ENCODE peak calls at places on chromosomes 1 and 21, in seven cellular contexts. K is stomach, I is GM12891, D is HepG2, Y is Peyer's patch, G is heart left ventricle, B is breast epithelium. V is an unnamed sample.

GRCh38 chr1:25232866-25233784 is 823 bp upstream of the SYF2 start:
- DNase-seq in K (peak; percentile 68), I (peak; percentile 48), D (peak; percentile 91), Y (peak; percentile 93), G (peak; percentile 80), B (peak; percentile 61), V (peak; percentile 81)

GRCh38 chr21:36422279-36423098 is 37.3 kb downstream of the CHAF1B start:
- DNase-seq in K (peak; percentile 66), I (peak; percentile 72), D (peak; percentile 40), Y (peak; percentile 55), G (peak; percentile 39), B (peak; percentile 55), V (peak; percentile 19)

GRCh38 chr1:29501227-29501976 is 265.1 kb downstream of the PTPRU start:
- DNase-seq in K (no peak), I (no peak), D (no peak), Y (no peak), G (no peak), B (no peak), V (no peak)

GRCh38 chr1:41823453-41823852 is 95.3 kb downstream of the HIVEP3 start:
- DNase-seq in K (peak; percentile 44), I (no peak), D (no peak), Y (no peak), G (peak; percentile 33), B (no peak), V (peak; percentile 75)

GRCh38 chr1:234771642-234772344 is 161.8 kb upstream of the IRF2BP2 start:
- DNase-seq in K (peak; percentile 16), I (no peak), D (no peak), Y (no peak), G (no peak), B (no peak), V (no peak)

GRCh38 chr1:51728611-51729155 is 111.8 kb downstream of the OSBPL9 start:
- DNase-seq in K (no peak), I (no peak), D (no peak), Y (no peak), G (no peak), B (no peak), V (no peak)

GRCh38 chr21:27406297-27407009 is 439.6 kb upstream of the ADAMTS5 start:
- DNase-seq in K (no peak), I (no peak), D (no peak), Y (no peak), G (no peak), B (no peak), V (no peak)

GRCh38 chr21:45934071-45934470 is 47.5 kb upstream of the COL6A1 start:
- DNase-seq in K (no peak), I (no peak), D (no peak), Y (no peak), G (no peak), B (no peak), V (no peak)

GRCh38 chr1:20137604-20138003 is 1.5 kb upstream of the PLA2G2F start:
- DNase-seq in K (no peak), I (no peak), D (no peak), Y (no peak), G (no peak), B (no peak), V (no peak)

GRCh38 chr1:65165269-65166002 is 17.4 kb downstream of the AK4 start:
- DNase-seq in K (no peak), I (no peak), D (no peak), Y (no peak), G (no peak), B (no peak), V (no peak)

GRCh38 chr1:67682659-67683197 is 2.3 kb upstream of the GADD45A start:
- DNase-seq in K (no peak), I (no peak), D (peak; percentile 58), Y (no peak), G (no peak), B (no peak), V (no peak)

GRCh38 chr1:220092694-220093093 is 1.2 kb upstream of the IARS2 start:
- DNase-seq in K (no peak), I (no peak), D (no peak), Y (no peak), G (no peak), B (no peak), V (no peak)

GRCh38 chr1:220093361-220094015 is 444 bp upstream of the IARS2 start:
- DNase-seq in K (no peak), I (no peak), D (no peak), Y (no peak), G (no peak), B (no peak), V (no peak)

GRCh38 chr1:220084460-220084859 is 5.1 kb downstream of the BPNT1 start:
- DNase-seq in K (no peak), I (no peak), D (no peak), Y (no peak), G (no peak), B (no peak), V (no peak)

GRCh38 chr1:220094016-220094911 is at the start of gene IARS2:
- DNase-seq in K (peak; percentile 92), I (peak; percentile 82), D (peak; percentile 80), Y (peak; percentile 94), G (peak; percentile 91), B (peak; percentile 90), V (peak; percentile 88)

DNA sequence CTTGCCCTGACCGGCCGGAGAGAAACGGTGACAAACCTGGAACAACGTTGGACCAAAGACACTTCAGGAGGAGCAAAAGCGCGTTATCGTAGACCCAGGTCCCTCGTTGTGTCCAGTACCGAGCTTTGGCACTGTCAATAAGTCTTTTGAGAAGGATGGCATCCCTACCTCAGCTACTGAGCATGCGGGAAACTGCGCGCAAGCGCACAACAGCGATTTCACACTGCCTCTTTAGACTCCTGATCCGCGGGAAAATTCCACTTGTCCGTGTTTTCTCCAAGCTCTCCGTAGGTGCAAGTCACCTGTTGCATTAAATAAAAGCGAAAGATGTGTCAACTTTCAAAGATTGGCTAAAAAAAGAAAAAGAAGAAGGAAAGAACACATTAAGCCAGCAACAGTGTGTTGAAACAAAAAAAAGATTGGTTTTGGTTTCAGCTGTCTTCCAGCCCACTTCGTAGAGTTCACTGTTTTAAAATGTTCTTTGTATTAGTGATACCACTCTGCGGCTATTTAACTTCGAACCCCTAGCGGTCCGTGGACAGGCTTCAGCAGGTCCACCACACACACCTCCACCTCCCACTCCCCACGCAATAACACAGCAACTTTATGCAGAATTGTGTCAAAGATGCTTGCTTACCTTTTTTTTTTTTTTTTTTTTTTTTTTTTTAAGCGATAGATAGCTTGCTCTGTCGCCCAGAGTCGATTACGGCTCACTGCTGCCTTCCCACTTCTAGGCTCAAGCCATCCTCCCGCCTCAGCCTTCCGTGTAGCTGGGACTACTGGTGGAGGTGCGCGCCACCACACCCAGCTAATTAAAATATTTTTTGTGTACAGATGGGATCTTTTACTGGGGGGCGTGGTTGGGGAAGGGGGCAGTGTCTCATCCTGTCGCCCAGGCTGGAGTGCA is at the start of gene BPNT1:
- DNase-seq in K (peak; percentile 99), I (peak; percentile 48), D (peak; percentile 94), Y (peak; percentile 99), G (peak; percentile 94), B (peak; percentile 91), V (peak; percentile 96)
- TF ChIP-seq POLR2A in K (no peak), I (peak; percentile 84), D (peak; percentile 94), Y (peak; percentile 94), G (no peak), B (no peak), V (no peak)

DNA sequence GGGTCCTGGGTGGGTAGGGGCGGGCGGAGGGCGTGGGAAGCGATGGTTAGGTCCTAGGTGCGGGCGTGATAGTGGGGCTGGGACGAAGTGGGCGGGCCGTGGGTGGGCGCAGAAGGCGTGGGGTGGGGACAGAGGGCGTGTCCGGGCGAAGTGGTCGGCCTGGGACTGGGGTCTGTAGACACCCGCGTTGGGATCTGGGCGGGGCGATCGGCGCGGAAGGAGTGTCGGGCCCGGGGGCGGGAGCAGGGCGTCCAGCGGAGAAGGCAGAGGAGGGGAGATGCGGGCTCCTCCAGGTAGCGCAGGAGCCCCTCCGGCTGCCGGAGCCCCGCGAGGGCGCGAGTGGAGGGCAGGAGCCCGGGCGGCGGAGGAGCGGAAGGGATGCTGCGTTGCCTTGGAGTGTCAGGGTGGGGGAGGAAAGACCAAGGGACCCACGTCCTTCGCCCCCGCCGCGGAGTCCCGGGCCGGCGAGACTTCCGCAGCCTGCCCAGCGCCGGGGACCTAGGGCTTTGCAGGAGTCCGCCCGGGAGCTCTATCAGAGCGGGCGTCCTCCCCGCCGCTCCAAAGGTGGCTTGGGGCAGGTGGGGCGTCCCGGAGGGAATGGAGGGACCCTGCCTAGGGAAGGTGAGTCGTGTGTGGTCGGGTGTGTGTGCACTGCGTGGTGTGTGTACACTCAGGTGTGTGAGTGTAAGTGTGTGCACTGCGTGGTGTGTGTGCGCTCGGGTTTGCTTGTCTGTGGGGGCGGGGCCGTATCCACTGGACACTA is 27.0 kb upstream of the PRSS38 start:
- DNase-seq in K (peak; percentile 43), I (peak; percentile 62), D (peak; percentile 29), Y (no peak), G (peak; percentile 23), B (peak; percentile 74), V (peak; percentile 87)
- TF ChIP-seq POLR2A in K (no peak), I (no peak), D (no peak), Y (no peak), G (no peak), B (no peak), V (no peak)

GRCh38 chr1:11778844-11779623 is 17.0 kb downstream of the C1orf167 start:
- DNase-seq in K (no peak), I (no peak), D (no peak), Y (no peak), G (no peak), B (no peak), V (no peak)
- TF ChIP-seq POLR2A in K (no peak), I (no peak), D (no peak), Y (no peak), G (no peak), B (no peak), V (no peak)

GRCh38 chr1:23867953-23868847 is at the start of gene FUCA1:
- DNase-seq in K (peak; percentile 96), I (peak; percentile 96), D (peak; percentile 89), Y (peak; percentile 98), G (peak; percentile 94), B (peak; percentile 89), V (peak; percentile 97)
- TF ChIP-seq POLR2A in K (no peak), I (no peak), D (peak; percentile 91), Y (peak; percentile 79), G (no peak), B (no peak), V (peak; percentile 97)

GRCh38 chr1:59113876-59114457 is 182.9 kb upstream of the FGGY start:
- DNase-seq in K (no peak), I (no peak), D (no peak), Y (no peak), G (no peak), B (no peak), V (no peak)
- TF ChIP-seq POLR2A in K (no peak), I (no peak), D (no peak), Y (no peak), G (no peak), B (no peak), V (no peak)

GRCh38 chr1:145995964-145996432 is 381 bp downstream of the TXNIP start:
- DNase-seq in K (peak; percentile 37), I (no peak), D (no peak), Y (no peak), G (peak; percentile 36), B (no peak), V (peak; percentile 22)

GRCh38 chr1:145993618-145994390 is 2.6 kb downstream of the TXNIP start:
- DNase-seq in K (peak; percentile 24), I (no peak), D (no peak), Y (no peak), G (no peak), B (no peak), V (no peak)

GRCh38 chr1:145995148-145995851 is 1.1 kb downstream of the TXNIP start:
- DNase-seq in K (peak; percentile 23), I (no peak), D (no peak), Y (no peak), G (no peak), B (no peak), V (no peak)

GRCh38 chr1:145992958-145993617 is 3.3 kb downstream of the TXNIP start:
- DNase-seq in K (no peak), I (no peak), D (no peak), Y (no peak), G (no peak), B (no peak), V (no peak)

GRCh38 chr1:145994391-145995120 is 1.8 kb downstream of the TXNIP start:
- DNase-seq in K (peak; percentile 43), I (no peak), D (no peak), Y (peak; percentile 78), G (no peak), B (no peak), V (peak; percentile 8)
- TF ChIP-seq POLR2A in K (no peak), I (peak; percentile 33), D (no peak), Y (peak; percentile 60), G (no peak), B (no peak), V (no peak)

V was measured in thyroid gland.